ENCODE peak calls at places on chromosomes 3 and 15, in four cellular contexts. One of them, this sample, is unnamed.

GRCh38 chr3:159669024-159669476 is 319.6 kb upstream of the IL12A start:
- DNase-seq in kidney epithelial cell: peak
- DNase-seq in breast epithelium: no peak
- DNase-seq in BE2C: no peak
- DNase-seq in this sample: peak

GRCh38 chr3:111715911-111716523 is 120.9 kb upstream of the ZBED2 start:
- DNase-seq in kidney epithelial cell: no peak
- DNase-seq in breast epithelium: peak
- DNase-seq in BE2C: peak
- DNase-seq in this sample: peak

GRCh38 chr3:194691481-194692281 is 6.0 kb downstream of the FAM43A start:
- DNase-seq in kidney epithelial cell: no peak
- DNase-seq in breast epithelium: no peak
- DNase-seq in BE2C: peak
- DNase-seq in this sample: peak

GRCh38 chr3:117101697-117102096 is 392.1 kb downstream of the TUSC7 start:
- DNase-seq in kidney epithelial cell: no peak
- DNase-seq in breast epithelium: no peak
- DNase-seq in BE2C: no peak
- DNase-seq in this sample: peak

GRCh38 chr15:91887921-91888373 is 34.4 kb downstream of the SLCO3A1 start:
- DNase-seq in kidney epithelial cell: no peak
- DNase-seq in breast epithelium: no peak
- DNase-seq in BE2C: no peak
- DNase-seq in this sample: no peak

GRCh38 chr3:177758131-177758530 is 560.8 kb upstream of the TBL1XR1 start:
- DNase-seq in kidney epithelial cell: no peak
- DNase-seq in breast epithelium: no peak
- DNase-seq in BE2C: no peak
- DNase-seq in this sample: peak

GRCh38 chr15:73940061-73940981 is 14.1 kb downstream of the LOXL1 start:
- DNase-seq in kidney epithelial cell: no peak
- DNase-seq in breast epithelium: no peak
- DNase-seq in BE2C: peak
- DNase-seq in this sample: peak

GRCh38 chr15:67186226-67186649 is 68.2 kb downstream of the AAGAB start:
- DNase-seq in kidney epithelial cell: no peak
- DNase-seq in breast epithelium: no peak
- DNase-seq in BE2C: no peak
- DNase-seq in this sample: no peak

GRCh38 chr3:94776401-94776915 is 713.6 kb downstream of the NSUN3 start:
- DNase-seq in kidney epithelial cell: no peak
- DNase-seq in breast epithelium: no peak
- DNase-seq in BE2C: no peak
- DNase-seq in this sample: no peak

GRCh38 chr3:157351981-157352380 is 84.7 kb upstream of the PTX3 start:
- DNase-seq in kidney epithelial cell: no peak
- DNase-seq in breast epithelium: no peak
- DNase-seq in BE2C: no peak
- DNase-seq in this sample: no peak

GRCh38 chr3:29649815-29650547 is 369.1 kb downstream of the RBMS3 start:
- DNase-seq in kidney epithelial cell: no peak
- DNase-seq in breast epithelium: no peak
- DNase-seq in BE2C: no peak
- DNase-seq in this sample: peak

GRCh38 chr15:96309143-96309542 is 21.4 kb upstream of the NR2F2 start:
- DNase-seq in kidney epithelial cell: no peak
- DNase-seq in breast epithelium: no peak
- DNase-seq in BE2C: no peak
- DNase-seq in this sample: no peak

GRCh38 chr3:7075901-7076300 is 215.0 kb downstream of the GRM7 start:
- DNase-seq in kidney epithelial cell: no peak
- DNase-seq in breast epithelium: no peak
- DNase-seq in BE2C: no peak
- DNase-seq in this sample: no peak

GRCh38 chr3:128487813-128488635 is 5.0 kb downstream of the GATA2 start:
- DNase-seq in kidney epithelial cell: peak
- DNase-seq in breast epithelium: peak
- DNase-seq in BE2C: peak
- DNase-seq in this sample: peak

GRCh38 chr3:193884652-193885051 is 251.3 kb upstream of the HES1 start:
- DNase-seq in kidney epithelial cell: no peak
- DNase-seq in breast epithelium: no peak
- DNase-seq in BE2C: no peak
- DNase-seq in this sample: no peak

GRCh38 chr3:126573492-126574117 is 14.9 kb upstream of the C3orf22 start:
- DNase-seq in kidney epithelial cell: no peak
- DNase-seq in breast epithelium: no peak
- DNase-seq in BE2C: peak
- DNase-seq in this sample: no peak

GRCh38 chr3:5232570-5232969 is 45.1 kb downstream of the EDEM1 start:
- DNase-seq in kidney epithelial cell: no peak
- DNase-seq in breast epithelium: no peak
- DNase-seq in BE2C: no peak
- DNase-seq in this sample: no peak
- TF ChIP-seq CTCF in kidney epithelial cell: peak
- TF ChIP-seq CTCF in breast epithelium: no peak
- TF ChIP-seq CTCF in BE2C: peak
- TF ChIP-seq CTCF in this sample: no peak

DNA sequence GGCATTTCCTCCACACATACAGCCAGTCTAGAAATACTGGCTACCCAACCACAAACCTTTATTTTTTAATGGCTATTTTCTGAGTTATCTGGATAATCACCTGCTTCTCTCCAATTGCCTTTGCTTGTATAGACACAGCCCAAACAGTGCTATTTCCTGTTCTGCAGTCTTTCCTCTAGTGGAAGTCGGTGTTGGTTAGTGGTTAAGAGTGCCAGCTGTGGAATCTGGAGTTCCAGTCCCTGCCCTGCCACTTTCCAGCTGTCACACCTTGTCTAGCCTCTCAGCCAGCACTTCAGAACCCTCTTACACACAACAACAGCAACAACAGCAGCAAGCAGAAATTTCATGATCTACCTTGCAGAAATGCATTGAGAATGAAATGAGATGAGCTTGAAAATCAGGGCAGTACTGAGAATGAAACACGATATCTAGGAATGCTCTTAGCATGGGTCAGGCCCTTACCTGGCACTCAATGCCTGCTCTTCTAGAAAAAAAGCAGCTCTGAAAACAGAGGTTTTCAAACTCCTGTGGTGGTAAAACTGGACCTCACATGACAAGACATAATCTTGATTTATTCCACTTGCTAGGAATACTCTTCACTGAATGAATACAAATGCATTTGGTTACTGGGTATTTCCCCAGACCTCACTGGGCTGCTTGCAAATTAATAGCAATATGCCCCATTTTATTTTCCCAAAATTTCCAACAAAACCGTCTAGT is 3.2 kb upstream of the WNT5A start:
- DNase-seq in kidney epithelial cell: no peak
- DNase-seq in breast epithelium: no peak
- DNase-seq in BE2C: no peak
- DNase-seq in this sample: no peak
- H3K4me3 ChIP-seq in kidney epithelial cell: no peak
- H3K4me3 ChIP-seq in breast epithelium: no peak
- H3K4me3 ChIP-seq in BE2C: no peak
- H3K4me3 ChIP-seq in this sample: no peak

GRCh38 chr15:81032818-81033217 is 32.1 kb downstream of the TLNRD1 start:
- DNase-seq in kidney epithelial cell: no peak
- DNase-seq in breast epithelium: no peak
- DNase-seq in BE2C: no peak
- DNase-seq in this sample: no peak

GRCh38 chr15:81032355-81032754 is 31.6 kb downstream of the TLNRD1 start:
- DNase-seq in kidney epithelial cell: no peak
- DNase-seq in breast epithelium: no peak
- DNase-seq in BE2C: no peak
- DNase-seq in this sample: no peak

GRCh38 chr15:81031203-81031602 is 30.5 kb downstream of the TLNRD1 start:
- DNase-seq in kidney epithelial cell: no peak
- DNase-seq in breast epithelium: no peak
- DNase-seq in BE2C: no peak
- DNase-seq in this sample: no peak

GRCh38 chr15:81030368-81030739 is 29.6 kb downstream of the TLNRD1 start:
- DNase-seq in kidney epithelial cell: no peak
- DNase-seq in breast epithelium: no peak
- DNase-seq in BE2C: no peak
- DNase-seq in this sample: no peak

DNA sequence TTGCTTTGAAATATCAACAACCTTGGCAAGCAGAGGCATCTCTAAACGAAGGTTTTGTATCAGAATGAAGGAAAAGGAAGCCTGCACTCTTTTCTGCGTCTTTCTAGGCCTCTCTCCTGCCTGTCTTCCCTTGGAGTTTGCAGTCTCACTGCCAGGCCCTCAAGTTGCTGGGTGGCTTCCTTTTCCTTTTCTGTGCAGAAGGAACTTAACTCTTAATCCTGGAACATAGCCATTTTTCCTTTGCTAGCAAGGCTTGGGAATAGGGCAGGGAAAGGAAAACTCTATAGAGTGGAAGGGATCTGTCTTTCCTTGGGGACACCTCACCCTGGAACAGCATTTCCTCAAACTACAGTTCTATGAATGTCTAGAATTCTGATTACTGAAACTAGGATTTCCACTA is 32.8 kb downstream of the TLNRD1 start:
- DNase-seq in kidney epithelial cell: no peak
- DNase-seq in breast epithelium: no peak
- DNase-seq in BE2C: no peak
- DNase-seq in this sample: no peak
- TF ChIP-seq CTCF in kidney epithelial cell: no peak
- TF ChIP-seq CTCF in breast epithelium: no peak
- TF ChIP-seq CTCF in BE2C: no peak
- TF ChIP-seq CTCF in this sample: no peak

DNA sequence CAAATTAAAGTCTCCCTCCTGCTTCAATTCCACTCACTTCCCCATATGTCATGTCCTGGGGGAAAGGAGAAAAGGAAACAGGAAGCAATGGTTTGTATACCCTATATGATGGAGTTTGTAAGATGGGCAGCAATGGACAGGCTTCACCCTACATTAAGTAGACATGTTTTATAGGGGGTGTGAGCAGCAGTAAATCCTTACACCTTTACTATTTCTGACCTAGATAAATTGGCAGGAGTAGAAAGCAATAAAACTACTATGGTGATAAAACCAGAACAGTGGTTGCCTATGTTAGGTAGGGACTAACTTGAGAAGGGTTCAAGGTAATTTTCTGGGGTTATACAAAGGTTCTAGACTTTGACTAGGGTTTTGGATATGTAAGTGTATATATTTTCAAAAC is 301.7 kb downstream of the GBE1 start:
- DNase-seq in kidney epithelial cell: no peak
- DNase-seq in breast epithelium: no peak
- DNase-seq in BE2C: no peak
- DNase-seq in this sample: no peak
- H3K4me3 ChIP-seq in kidney epithelial cell: no peak
- H3K4me3 ChIP-seq in breast epithelium: no peak
- H3K4me3 ChIP-seq in BE2C: no peak
- H3K4me3 ChIP-seq in this sample: no peak

DNA sequence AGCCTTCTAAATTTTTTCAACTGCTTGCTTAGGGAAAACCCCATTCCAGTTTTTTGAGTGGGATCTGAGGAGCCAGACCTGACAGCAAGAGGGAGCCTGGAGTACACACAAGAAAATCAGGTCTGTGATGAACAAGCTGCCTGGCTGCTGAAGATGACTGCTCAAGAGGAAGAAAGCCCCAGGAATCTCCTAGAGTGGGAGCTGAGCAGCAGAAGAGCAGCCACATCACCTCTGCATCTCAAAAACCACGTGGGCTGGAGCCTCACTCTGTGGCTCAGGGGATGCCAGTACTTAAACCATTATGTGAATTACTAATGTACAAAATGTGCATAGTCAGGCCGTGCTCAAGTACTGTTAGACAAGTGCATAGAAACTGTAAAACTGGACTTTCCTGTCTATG is 52.4 kb downstream of the SLC9A9 start:
- DNase-seq in kidney epithelial cell: no peak
- DNase-seq in breast epithelium: no peak
- DNase-seq in BE2C: no peak
- DNase-seq in this sample: no peak
- TF ChIP-seq CTCF in kidney epithelial cell: no peak
- TF ChIP-seq CTCF in breast epithelium: no peak
- TF ChIP-seq CTCF in BE2C: no peak
- TF ChIP-seq CTCF in this sample: no peak

GRCh38 chr3:134833453-134834163 is 38.5 kb downstream of the EPHB1 start:
- DNase-seq in kidney epithelial cell: no peak
- DNase-seq in breast epithelium: no peak
- DNase-seq in BE2C: no peak
- DNase-seq in this sample: no peak

GRCh38 chr3:134839422-134839821 is 44.4 kb downstream of the EPHB1 start:
- DNase-seq in kidney epithelial cell: no peak
- DNase-seq in breast epithelium: no peak
- DNase-seq in BE2C: no peak
- DNase-seq in this sample: no peak

GRCh38 chr3:134838599-134838998 is 43.5 kb downstream of the EPHB1 start:
- DNase-seq in kidney epithelial cell: no peak
- DNase-seq in breast epithelium: no peak
- DNase-seq in BE2C: no peak
- DNase-seq in this sample: no peak

GRCh38 chr3:134839990-134840389 is 44.9 kb downstream of the EPHB1 start:
- DNase-seq in kidney epithelial cell: no peak
- DNase-seq in breast epithelium: no peak
- DNase-seq in BE2C: no peak
- DNase-seq in this sample: no peak

GRCh38 chr3:134836921-134837320 is 41.9 kb downstream of the EPHB1 start:
- DNase-seq in kidney epithelial cell: no peak
- DNase-seq in breast epithelium: no peak
- DNase-seq in BE2C: no peak
- DNase-seq in this sample: no peak
- H3K4me3 ChIP-seq in kidney epithelial cell: no peak
- H3K4me3 ChIP-seq in breast epithelium: no peak
- H3K4me3 ChIP-seq in BE2C: no peak
- H3K4me3 ChIP-seq in this sample: no peak

DNA sequence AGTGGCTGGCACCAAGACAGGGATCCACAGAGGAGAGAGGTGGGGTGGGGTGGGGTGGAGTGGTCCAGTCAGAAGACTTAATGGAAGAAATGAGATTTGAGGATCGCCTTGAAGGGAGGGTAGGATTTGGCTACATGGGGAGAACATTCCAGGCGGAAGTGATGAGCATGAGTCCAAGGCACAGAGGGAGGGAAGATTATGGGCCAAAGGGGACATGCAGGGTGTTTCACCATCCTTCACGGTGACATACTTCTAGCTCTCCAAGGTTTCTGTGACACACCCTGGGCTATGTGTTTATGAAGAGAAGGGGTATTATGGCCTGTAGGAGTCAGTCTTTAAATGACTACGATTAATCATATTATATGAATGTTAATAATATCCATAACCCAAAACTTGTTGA is 7.7 kb upstream of the FBN1 start:
- DNase-seq in kidney epithelial cell: no peak
- DNase-seq in breast epithelium: no peak
- DNase-seq in BE2C: no peak
- DNase-seq in this sample: no peak
- TF ChIP-seq CTCF in kidney epithelial cell: no peak
- TF ChIP-seq CTCF in breast epithelium: no peak
- TF ChIP-seq CTCF in BE2C: no peak
- TF ChIP-seq CTCF in this sample: no peak

GRCh38 chr3:190321789-190322603 is at the start of gene CLDN1:
- DNase-seq in kidney epithelial cell: no peak
- DNase-seq in breast epithelium: peak
- DNase-seq in BE2C: peak
- DNase-seq in this sample: peak
- H3K4me3 ChIP-seq in kidney epithelial cell: peak
- H3K4me3 ChIP-seq in breast epithelium: peak
- H3K4me3 ChIP-seq in BE2C: peak
- H3K4me3 ChIP-seq in this sample: peak